ENCODE peak calls at places on chromosomes 3 and 15, in ten cellular contexts. C is lower lobe of right lung; T is psoas muscle; D is AG04450; U is stimulated activated CD4-positive, alpha-beta T cell treated with anti-CD3 and anti-CD28 coated beads, TNF-alpha, amount 100 ng/mL, for 1 hour; G is left kidney; H is neuronal stem cell; E is CD8-positive, alpha-beta memory T cell; P is T-cell; A is M059J. L is an unnamed sample.

GRCh38 chr15:77921664-77922063 is 155.8 kb downstream of the TBC1D2B start:
- DNase-seq in C (no peak), D (no peak), U (no peak), G (no peak), P (no peak), H (no peak), T (no peak), A (no peak), E (no peak), L (no peak)

GRCh38 chr3:12658593-12659058 is 5.3 kb downstream of the RAF1 start:
- DNase-seq in P (no peak), C (no peak), A (peak; percentile 86), H (no peak), D (no peak), G (no peak), T (no peak), U (no peak), E (no peak), L (no peak)

GRCh38 chr15:88246081-88246480 is 10.5 kb downstream of the NTRK3 start:
- DNase-seq in D (no peak), E (no peak), H (no peak), A (no peak), G (no peak), T (no peak), P (no peak), C (no peak), U (no peak), L (no peak)

GRCh38 chr3:5301671-5302297 is 114.3 kb downstream of the EDEM1 start:
- DNase-seq in T (no peak), G (peak; percentile 23), E (no peak), C (no peak), U (no peak), H (no peak), P (no peak), A (no peak), D (no peak), L (no peak)

GRCh38 chr15:101803676-101804075 is 367 bp downstream of the OR4F6 start:
- DNase-seq in T (no peak), P (no peak), D (no peak), U (no peak), C (no peak), E (no peak), H (no peak), G (no peak), A (peak; percentile 10), L (no peak)

GRCh38 chr3:150082898-150083652 is 112.4 kb upstream of the PFN2 start:
- DNase-seq in E (no peak), H (no peak), A (peak; percentile 40), P (no peak), D (no peak), U (no peak), G (no peak), T (no peak), C (no peak), L (no peak)

GRCh38 chr3:9514306-9514705 is 39.3 kb downstream of the LHFPL4 start:
- DNase-seq in A (no peak), C (no peak), U (no peak), G (no peak), H (no peak), P (no peak), D (no peak), E (no peak), T (no peak), L (no peak)

GRCh38 chr3:127408684-127409420 is 121.0 kb upstream of the PRR20G start:
- DNase-seq in E (no peak), U (no peak), C (no peak), P (no peak), H (no peak), G (peak; percentile 42), A (no peak), D (no peak), T (no peak), L (no peak)

GRCh38 chr3:13125092-13126015 is 52.1 kb upstream of the IQSEC1 start:
- DNase-seq in G (no peak), D (no peak), H (no peak), E (no peak), A (no peak), P (no peak), U (no peak), T (no peak), C (peak; percentile 14), L (no peak)

L was measured in activated T-helper 1 cell treated with anti-CD3 and anti-CD28 coated beads, Interleukin-2, amount 50 U/mL, for 16 hours.